ENCODE peak calls at places on chromosome 10, in seven cellular contexts. M, E, A, P, H, T and U are unnamed samples.

GRCh38 chr10:106224676-106225075 is 939.8 kb downstream of the SORCS1 start:
- DNase-seq in M (no peak), E (no peak), A (no peak), P (no peak), H (no peak), T (no peak), U (no peak)

GRCh38 chr10:11593612-11594011 is 17.8 kb downstream of the USP6NL start:
- DNase-seq in M (no peak), E (no peak), A (no peak), P (no peak), H (no peak), T (no peak), U (no peak)

GRCh38 chr10:93600861-93601773 is at the start of gene RBP4:
- DNase-seq in M (no peak), E (peak), A (no peak), P (no peak), H (peak), T (peak), U (no peak)

GRCh38 chr10:84837877-84838276 is 509.5 kb downstream of the CCSER2 start:
- DNase-seq in M (no peak), E (no peak), A (no peak), P (no peak), H (no peak), T (no peak), U (no peak)

GRCh38 chr10:31730776-31731175 is 197.9 kb downstream of the ARHGAP12 start:
- DNase-seq in M (no peak), E (no peak), A (no peak), P (no peak), H (no peak), T (no peak), U (no peak)

GRCh38 chr10:52485486-52485885 is 171.4 kb downstream of the DKK1 start:
- DNase-seq in M (no peak), E (no peak), A (no peak), P (no peak), H (no peak), T (no peak), U (no peak)

GRCh38 chr10:65566906-65567305 is 1358.9 kb upstream of the LRRTM3 start:
- DNase-seq in M (no peak), E (no peak), A (no peak), P (no peak), H (no peak), T (no peak), U (no peak)

GRCh38 chr10:71094712-71095390 is 117.5 kb upstream of the UNC5B start:
- DNase-seq in M (no peak), E (no peak), A (no peak), P (no peak), H (no peak), T (no peak), U (no peak)

GRCh38 chr10:49138361-49138891 is 4.6 kb upstream of the FAM170B start:
- DNase-seq in M (no peak), E (no peak), A (no peak), P (no peak), H (no peak), T (no peak), U (no peak)

GRCh38 chr10:111473361-111473760 is 396.5 kb downstream of the ADRA2A start:
- DNase-seq in M (no peak), E (no peak), A (no peak), P (no peak), H (no peak), T (no peak), U (no peak)

GRCh38 chr10:62261666-62262065 is 7.0 kb downstream of the RTKN2 start:
- DNase-seq in M (no peak), E (no peak), A (no peak), P (no peak), H (no peak), T (no peak), U (no peak)

GRCh38 chr10:122990278-122990677 is 10.1 kb downstream of the PSTK start:
- DNase-seq in M (no peak), E (no peak), A (no peak), P (no peak), H (no peak), T (no peak), U (no peak)

GRCh38 chr10:17479822-17480221 is 25.4 kb upstream of the ST8SIA6 start:
- DNase-seq in M (peak), E (no peak), A (no peak), P (no peak), H (no peak), T (no peak), U (no peak)

GRCh38 chr10:96863922-96864543 is 31.9 kb downstream of the LCOR start:
- DNase-seq in M (peak), E (peak), A (peak), P (no peak), H (no peak), T (no peak), U (peak)

GRCh38 chr10:17675638-17676037 is 31.7 kb downstream of the STAM start:
- DNase-seq in M (no peak), E (no peak), A (peak), P (no peak), H (no peak), T (no peak), U (no peak)

GRCh38 chr10:80497187-80498038 is 40.3 kb upstream of the SH2D4B start:
- DNase-seq in M (no peak), E (no peak), A (peak), P (no peak), H (no peak), T (no peak), U (no peak)

GRCh38 chr10:660413-660979 is 29.0 kb downstream of the DIP2C start:
- DNase-seq in M (no peak), E (no peak), A (no peak), P (no peak), H (no peak), T (no peak), U (no peak)

GRCh38 chr10:52758406-52758805 is 14.2 kb downstream of the MBL2 start:
- DNase-seq in M (no peak), E (no peak), A (no peak), P (no peak), H (no peak), T (peak), U (no peak)

GRCh38 chr10:6813876-6814275 is 233.8 kb upstream of the PRKCQ start:
- DNase-seq in M (no peak), E (no peak), A (no peak), P (no peak), H (no peak), T (no peak), U (no peak)

GRCh38 chr10:47264797-47265281 is 35.2 kb upstream of the GDF10 start:
- DNase-seq in M (no peak), E (peak), A (no peak), P (no peak), H (no peak), T (peak), U (no peak)

GRCh38 chr10:132149917-132150316 is 36.8 kb upstream of the DPYSL4 start:
- DNase-seq in M (no peak), E (no peak), A (no peak), P (no peak), H (no peak), T (no peak), U (no peak)

GRCh38 chr10:91856637-91857036 is 52.6 kb downstream of the FGFBP3 start:
- DNase-seq in M (no peak), E (peak), A (no peak), P (no peak), H (no peak), T (no peak), U (peak)

GRCh38 chr10:122374859-122375721 is 582 bp downstream of the PLEKHA1 start:
- DNase-seq in M (peak), E (peak), A (peak), P (no peak), H (peak), T (peak), U (peak)

GRCh38 chr10:123922126-123922525 is 30.5 kb upstream of the CPXM2 start:
- DNase-seq in M (no peak), E (no peak), A (no peak), P (no peak), H (no peak), T (no peak), U (no peak)

GRCh38 chr10:62250594-62251198 is 17.9 kb downstream of the RTKN2 start:
- DNase-seq in M (no peak), E (peak), A (no peak), P (no peak), H (no peak), T (no peak), U (peak)

GRCh38 chr10:50508315-50509051 is 115.3 kb downstream of the SGMS1 start:
- DNase-seq in M (peak), E (peak), A (no peak), P (no peak), H (no peak), T (no peak), U (no peak)

GRCh38 chr10:43753397-43754061 is 104.8 kb upstream of the ZNF32 start:
- DNase-seq in M (no peak), E (no peak), A (no peak), P (no peak), H (no peak), T (no peak), U (no peak)

GRCh38 chr10:36496728-36497127 is 628.7 kb upstream of the ANKRD30A start:
- DNase-seq in M (no peak), E (no peak), A (no peak), P (no peak), H (no peak), T (no peak), U (no peak)

GRCh38 chr10:76150139-76150885 is 718.9 kb downstream of the LRMDA start:
- DNase-seq in M (no peak), E (peak), A (no peak), P (no peak), H (no peak), T (no peak), U (no peak)

GRCh38 chr10:91162050-91162494 is 58.4 kb upstream of the PCGF5 start:
- DNase-seq in M (no peak), E (peak), A (peak), P (no peak), H (no peak), T (no peak), U (no peak)

GRCh38 chr10:4354382-4354812 is 471.6 kb upstream of the AKR1E2 start:
- DNase-seq in M (no peak), E (no peak), A (no peak), P (no peak), H (no peak), T (no peak), U (peak)

GRCh38 chr10:44070282-44070681 is 314.6 kb downstream of the CXCL12 start:
- DNase-seq in M (no peak), E (no peak), A (no peak), P (no peak), H (no peak), T (no peak), U (no peak)

GRCh38 chr10:33441561-33441960 is 107.1 kb upstream of the NRP1 start:
- DNase-seq in M (no peak), E (no peak), A (no peak), P (no peak), H (no peak), T (no peak), U (no peak)

GRCh38 chr10:128013626-128014025 is 106.7 kb downstream of the PTPRE start:
- DNase-seq in M (no peak), E (no peak), A (no peak), P (no peak), H (no peak), T (no peak), U (no peak)

GRCh38 chr10:85598646-85599045 is 767.9 kb downstream of the GRID1 start:
- DNase-seq in M (no peak), E (no peak), A (no peak), P (no peak), H (no peak), T (peak), U (no peak)

GRCh38 chr10:23314835-23315239 is 29.8 kb downstream of the C10orf67 start:
- DNase-seq in M (peak), E (peak), A (peak), P (peak), H (peak), T (no peak), U (peak)

GRCh38 chr10:80461208-80462183 is 7.4 kb downstream of the TSPAN14 start:
- DNase-seq in M (no peak), E (no peak), A (no peak), P (no peak), H (no peak), T (no peak), U (no peak)

DNA sequence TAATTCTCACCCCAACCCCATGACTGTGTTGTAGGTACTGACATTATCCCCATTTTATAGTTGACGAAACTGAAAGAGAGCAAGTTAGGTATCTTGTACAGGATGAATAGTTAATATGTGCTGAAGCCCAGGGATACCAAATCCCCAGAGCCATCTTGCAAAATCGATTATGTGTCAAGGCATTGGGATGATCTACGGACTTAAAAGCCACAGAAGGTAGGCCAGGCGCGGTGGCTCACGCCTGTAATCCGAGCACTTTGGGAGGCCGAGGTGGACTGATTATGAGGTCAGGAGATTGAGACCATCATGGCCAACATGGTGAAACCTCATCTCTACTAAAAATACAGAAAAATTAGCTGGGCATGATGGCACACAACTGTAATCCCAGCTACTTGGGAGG is 242.4 kb upstream of the RHOBTB1 start:
- DNase-seq in M (no peak), E (no peak), A (no peak), P (no peak), H (no peak), T (no peak), U (no peak)
- TF ChIP-seq YY1 in M (no peak), E (no peak), A (no peak), P (no peak), H (no peak), T (no peak), U (no peak)

GRCh38 chr10:109914966-109915365 is 8.3 kb downstream of the XPNPEP1 start:
- DNase-seq in M (peak), E (peak), A (no peak), P (no peak), H (no peak), T (no peak), U (peak)

GRCh38 chr10:109911903-109912302 is 11.4 kb downstream of the XPNPEP1 start:
- DNase-seq in M (no peak), E (no peak), A (no peak), P (no peak), H (no peak), T (no peak), U (no peak)

GRCh38 chr10:109913351-109913902 is 9.9 kb downstream of the XPNPEP1 start:
- DNase-seq in M (no peak), E (no peak), A (no peak), P (no peak), H (no peak), T (no peak), U (no peak)

GRCh38 chr10:109915566-109915965 is 7.7 kb downstream of the XPNPEP1 start:
- DNase-seq in M (no peak), E (no peak), A (no peak), P (no peak), H (no peak), T (no peak), U (no peak)

DNA sequence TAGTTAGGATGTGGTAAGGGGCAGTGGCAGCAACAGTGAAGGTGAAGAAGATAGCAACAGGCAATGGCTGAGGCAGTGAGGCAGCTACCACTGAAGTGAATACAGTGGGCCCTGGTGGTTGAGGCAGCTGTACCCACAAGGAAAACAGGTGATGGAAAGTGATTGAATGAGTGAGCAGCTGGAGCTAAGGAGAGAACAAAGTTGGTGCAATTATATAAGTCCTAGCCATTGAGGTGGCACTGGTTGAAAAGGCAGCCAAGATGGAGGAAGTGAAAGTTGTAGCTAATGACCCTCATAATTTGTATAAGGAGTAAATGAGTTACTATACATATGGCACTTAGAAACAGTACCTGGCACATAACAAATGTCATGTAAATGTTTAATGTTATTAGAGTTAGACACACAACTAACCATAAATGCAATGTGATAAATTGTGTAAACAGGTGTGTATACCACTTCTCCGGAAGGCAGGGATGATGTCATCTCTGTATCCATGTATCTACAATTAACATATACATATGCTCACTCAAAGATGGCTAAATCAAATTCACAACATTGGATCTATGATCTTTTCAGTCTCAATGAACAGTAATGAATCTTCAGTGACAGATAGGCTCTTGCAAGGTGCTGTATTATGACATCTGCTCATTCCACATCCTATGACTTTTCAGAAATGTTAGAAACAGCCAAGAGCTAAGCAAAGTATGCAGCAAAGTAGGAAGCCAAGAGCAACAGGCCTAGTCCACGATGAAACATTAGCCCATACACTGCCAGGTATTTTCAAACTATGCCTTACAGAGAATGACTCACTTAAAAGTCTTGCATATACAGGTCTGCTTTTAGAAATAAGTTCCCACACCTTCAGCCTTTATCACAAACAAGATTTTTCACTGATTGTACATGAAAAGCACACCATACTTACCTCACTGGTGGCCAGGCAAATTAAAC is 10.7 kb downstream of the XPNPEP1 start:
- DNase-seq in M (peak), E (no peak), A (no peak), P (no peak), H (no peak), T (no peak), U (no peak)
- TF ChIP-seq YY1 in M (no peak), E (no peak), A (no peak), P (no peak), H (no peak), T (no peak), U (no peak)

GRCh38 chr10:102500621-102501149 is 1.8 kb downstream of the ACTR1A start:
- DNase-seq in M (no peak), E (no peak), A (no peak), P (no peak), H (no peak), T (no peak), U (no peak)
- TF ChIP-seq YY1 in M (no peak), E (no peak), A (no peak), P (no peak), H (no peak), T (no peak), U (no peak)

DNA sequence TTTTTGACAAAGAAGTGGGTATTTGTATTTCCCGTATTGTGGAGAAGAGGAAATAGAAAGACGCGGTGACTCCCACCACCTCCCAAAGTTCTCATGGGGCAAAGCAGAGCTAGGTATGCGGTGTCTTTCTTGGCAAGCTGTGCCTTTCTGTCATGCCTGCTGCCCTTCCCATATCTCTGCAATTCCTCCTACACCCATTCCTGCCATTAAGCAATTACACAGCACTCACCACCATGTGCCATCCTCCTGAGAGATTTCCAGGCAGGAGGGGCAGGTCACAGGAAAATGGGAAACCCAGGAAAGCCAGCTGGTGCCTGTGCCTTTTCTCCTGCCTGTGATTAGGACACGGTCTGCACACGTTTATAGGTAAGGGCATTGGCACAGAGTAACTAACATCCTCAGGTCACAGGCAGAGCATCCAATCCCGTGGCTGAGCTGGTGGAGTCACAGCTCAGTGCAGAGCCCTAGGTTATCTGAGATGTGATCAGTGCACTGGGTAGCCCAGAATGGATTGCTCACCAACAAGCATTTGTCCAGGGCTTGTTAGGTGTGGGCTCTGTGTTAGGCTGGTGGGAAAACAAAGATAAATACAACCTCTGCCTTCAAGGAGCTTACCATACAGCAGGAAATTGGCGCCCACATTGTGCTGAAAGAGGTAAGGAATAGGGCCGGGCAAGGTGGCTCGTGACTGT is 9.4 kb upstream of the CRTAC1 start:
- DNase-seq in M (no peak), E (no peak), A (no peak), P (no peak), H (peak), T (no peak), U (no peak)
- TF ChIP-seq YY1 in M (no peak), E (no peak), A (no peak), P (no peak), H (no peak), T (no peak), U (no peak)

GRCh38 chr10:86970152-86970886 is 2.0 kb downstream of the ADIRF start:
- DNase-seq in M (no peak), E (no peak), A (no peak), P (no peak), H (no peak), T (peak), U (peak)
- TF ChIP-seq YY1 in M (no peak), E (no peak), A (no peak), P (no peak), H (no peak), T (no peak), U (peak)

GRCh38 chr10:113073549-113074189 is 123.6 kb downstream of the TCF7L2 start:
- DNase-seq in M (no peak), E (peak), A (peak), P (peak), H (peak), T (no peak), U (peak)
- TF ChIP-seq YY1 in M (no peak), E (peak), A (no peak), P (no peak), H (peak), T (no peak), U (peak)

GRCh38 chr10:77702166-77702565 is 64.6 kb upstream of the KCNMA1 start:
- DNase-seq in M (no peak), E (no peak), A (no peak), P (no peak), H (no peak), T (no peak), U (no peak)
- TF ChIP-seq YY1 in M (peak), E (no peak), A (no peak), P (no peak), H (no peak), T (no peak), U (no peak)

DNA sequence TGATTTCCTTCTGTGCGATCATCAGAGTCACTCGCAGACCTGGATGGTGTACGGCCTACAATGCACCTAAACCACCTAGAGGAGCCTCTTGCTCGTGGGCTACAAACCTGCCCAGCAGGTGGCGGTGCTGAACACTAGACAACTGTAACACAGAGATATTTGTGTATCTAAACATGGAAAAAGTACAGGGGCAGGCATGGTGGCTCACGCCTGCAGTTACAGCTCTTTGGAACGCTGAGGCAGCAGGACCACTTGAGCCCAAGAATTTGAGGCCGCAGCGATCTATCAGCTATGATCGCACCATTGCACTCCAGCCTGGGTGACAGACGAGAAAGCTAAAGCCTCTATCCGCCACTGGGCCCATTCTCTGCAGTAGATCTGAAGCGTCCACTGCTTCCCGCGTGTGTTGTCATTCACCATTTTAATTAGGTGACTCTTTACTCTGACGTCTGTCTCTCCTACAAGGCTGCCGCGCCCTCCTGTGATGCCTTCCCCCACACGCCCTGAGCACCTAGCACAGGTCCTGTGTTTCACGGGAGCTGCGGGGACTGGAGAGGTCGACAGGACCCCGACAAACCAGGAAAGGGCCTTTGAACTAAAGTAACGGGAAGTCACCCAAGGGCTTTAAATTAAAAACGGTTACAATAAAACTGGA is 769 bp downstream of the TUBGCP2 start:
- DNase-seq in M (peak), E (peak), A (peak), P (no peak), H (peak), T (peak), U (no peak)
- TF ChIP-seq YY1 in M (peak), E (peak), A (peak), P (no peak), H (no peak), T (no peak), U (no peak)